ENCODE peak calls at places on chromosomes 16 and 17, in six cellular contexts. D, Z, F, H, W and X are unnamed samples.

GRCh38 chr17:33572615-33573014 is 279.5 kb upstream of the ASIC2 start:
- DNase-seq in H (no peak), W (no peak), Z (no peak), F (no peak), D (no peak), X (no peak)

GRCh38 chr17:44900894-44901293 is 1.6 kb upstream of the EFTUD2 start:
- DNase-seq in F (peak), D (no peak), Z (no peak), H (no peak), W (no peak), X (no peak)

GRCh38 chr16:58419241-58420012 is 27.2 kb downstream of the GINS3 start:
- DNase-seq in H (no peak), Z (no peak), D (no peak), W (no peak), F (no peak), X (no peak)

GRCh38 chr17:51263001-51263400 is 2.7 kb downstream of the UTP18 start:
- DNase-seq in F (no peak), Z (no peak), W (no peak), D (no peak), H (no peak), X (no peak)

GRCh38 chr17:42530952-42531454 is 5.0 kb upstream of the NAGLU start:
- DNase-seq in W (no peak), Z (no peak), H (no peak), D (no peak), F (peak), X (no peak)

GRCh38 chr17:57889892-57890856 is 40.3 kb upstream of the MRPS23 start:
- DNase-seq in W (peak), Z (no peak), F (no peak), D (peak), H (no peak), X (peak)

GRCh38 chr17:1186214-1186820 is 6.5 kb upstream of the ABR start:
- DNase-seq in H (no peak), F (no peak), D (peak), Z (no peak), W (no peak), X (no peak)

GRCh38 chr17:50834786-50835562 is 412 bp upstream of the WFIKKN2 start:
- DNase-seq in H (no peak), D (no peak), F (no peak), W (no peak), Z (no peak), X (no peak)

GRCh38 chr16:11734025-11734652 is 8.5 kb downstream of the TXNDC11 start:
- DNase-seq in W (peak), Z (no peak), F (no peak), D (no peak), H (no peak), X (no peak)

GRCh38 chr17:82888583-82889495 is 49.0 kb upstream of the ZNF750 start:
- DNase-seq in W (peak), D (peak), Z (no peak), F (no peak), H (no peak), X (no peak)

GRCh38 chr16:61900482-61900881 is 135.8 kb downstream of the CDH8 start:
- DNase-seq in F (no peak), Z (no peak), H (no peak), D (no peak), W (no peak), X (no peak)

GRCh38 chr17:69103557-69104233 is 38.0 kb downstream of the ABCA6 start:
- DNase-seq in Z (no peak), F (no peak), D (no peak), W (no peak), H (no peak), X (no peak)

GRCh38 chr17:68851875-68852274 is 103.3 kb downstream of the ABCA8 start:
- DNase-seq in H (no peak), F (no peak), D (no peak), Z (no peak), W (no peak), X (no peak)

GRCh38 chr16:71214771-71215381 is 15.6 kb downstream of the HYDIN start:
- DNase-seq in W (no peak), Z (no peak), F (peak), H (no peak), D (no peak), X (no peak)

GRCh38 chr17:52751051-52751450 is 592.5 kb upstream of the CA10 start:
- DNase-seq in D (peak), F (peak), H (no peak), Z (no peak), W (no peak), X (no peak)

GRCh38 chr17:5793899-5794298 is 209.6 kb upstream of the NLRP1 start:
- DNase-seq in D (no peak), F (no peak), Z (no peak), W (no peak), H (no peak), X (no peak)

GRCh38 chr17:65498831-65499230 is 62.6 kb downstream of the AXIN2 start:
- DNase-seq in F (no peak), D (no peak), W (no peak), H (no peak), Z (no peak), X (no peak)

GRCh38 chr17:45775576-45776011 is 8.5 kb upstream of the CRHR1 start:
- DNase-seq in D (peak), H (no peak), Z (no peak), F (peak), W (peak), X (no peak)